ENCODE peak calls at places on chromosomes 13 and 19, in five cellular contexts. S, R, V, T and D are unnamed samples.

GRCh38 chr13:73060251-73061160 is 1.7 kb downstream of the KLF5 start:
- DNase-seq in S (no peak), R (peak; percentile 55), V (no peak), T (peak; percentile 47), D (no peak)

GRCh38 chr13:98972627-98973026 is 5.2 kb downstream of the DOCK9 start:
- DNase-seq in S (no peak), R (no peak), V (no peak), T (no peak), D (no peak)

GRCh38 chr13:93227280-93227905 is 786 bp downstream of the GPC6 start:
- DNase-seq in S (peak; percentile 69), R (no peak), V (no peak), T (no peak), D (no peak)

GRCh38 chr13:100789968-100790367 is 115.4 kb upstream of the TMTC4 start:
- DNase-seq in S (no peak), R (no peak), V (no peak), T (no peak), D (no peak)

GRCh38 chr19:29568036-29568788 is 37.9 kb upstream of the POP4 start:
- DNase-seq in S (no peak), R (peak; percentile 30), V (no peak), T (no peak), D (no peak)

GRCh38 chr13:99280166-99280565 is 22.0 kb upstream of the GPR18 start:
- DNase-seq in S (no peak), R (no peak), V (no peak), T (no peak), D (peak; percentile 38)

GRCh38 chr13:92463134-92463533 is 763.5 kb upstream of the GPC6 start:
- DNase-seq in S (no peak), R (no peak), V (no peak), T (no peak), D (no peak)

GRCh38 chr19:58406818-58407657 is 1.4 kb upstream of the ZNF584 start:
- DNase-seq in S (no peak), R (no peak), V (no peak), T (no peak), D (no peak)

GRCh38 chr13:60363288-60363687 is 33.7 kb upstream of the TDRD3 start:
- DNase-seq in S (no peak), R (no peak), V (no peak), T (no peak), D (no peak)

GRCh38 chr19:58476498-58477015 is 405 bp downstream of the ZNF446 start:
- DNase-seq in S (peak; percentile 66), R (peak; percentile 73), V (no peak), T (no peak), D (no peak)

GRCh38 chr19:10001899-10002298 is 8.4 kb downstream of the COL5A3 start:
- DNase-seq in S (peak; percentile 87), R (peak; percentile 82), V (no peak), T (no peak), D (no peak)

GRCh38 chr13:102940770-102941169 is 94.9 kb downstream of the ERCC5 start:
- DNase-seq in S (no peak), R (no peak), V (no peak), T (no peak), D (no peak)

GRCh38 chr13:44425041-44425814 is 51.6 kb downstream of the SERP2 start:
- DNase-seq in S (no peak), R (peak; percentile 49), V (no peak), T (peak; percentile 20), D (peak; percentile 12)

GRCh38 chr19:5186293-5187050 is 154.1 kb downstream of the PTPRS start:
- DNase-seq in S (no peak), R (no peak), V (no peak), T (no peak), D (no peak)

GRCh38 chr19:41097302-41097701 is 9.1 kb downstream of the CYP2A13 start:
- DNase-seq in S (no peak), R (no peak), V (no peak), T (no peak), D (no peak)

GRCh38 chr19:30873691-30874090 is 475.5 kb downstream of the TSHZ3 start:
- DNase-seq in S (no peak), R (peak; percentile 6), V (no peak), T (no peak), D (no peak)

GRCh38 chr19:12162882-12163806 is at the start of gene ZNF136:
- DNase-seq in S (peak; percentile 96), R (peak; percentile 98), V (peak; percentile 87), T (peak; percentile 94), D (peak; percentile 99)

GRCh38 chr19:485583-486236 is 10.6 kb upstream of the MADCAM1 start:
- DNase-seq in S (no peak), R (peak; percentile 89), V (peak; percentile 29), T (no peak), D (peak; percentile 66)

GRCh38 chr19:3667766-3668165 is 32.5 kb downstream of the PIP5K1C start:
- DNase-seq in S (no peak), R (no peak), V (no peak), T (no peak), D (no peak)

GRCh38 chr19:48403606-48404005 is 10.1 kb downstream of the GRIN2D start:
- DNase-seq in S (no peak), R (peak; percentile 79), V (no peak), T (no peak), D (no peak)

GRCh38 chr19:29860492-29860891 is 48.7 kb downstream of the CCNE1 start:
- DNase-seq in S (peak; percentile 11), R (no peak), V (no peak), T (no peak), D (no peak)

GRCh38 chr19:54011507-54012211 is 20.2 kb downstream of the CACNG6 start:
- DNase-seq in S (no peak), R (no peak), V (no peak), T (no peak), D (no peak)

GRCh38 chr19:44738603-44739585 is 9.6 kb upstream of the BCL3 start:
- DNase-seq in S (peak; percentile 90), R (peak; percentile 55), V (no peak), T (peak; percentile 75), D (no peak)

GRCh38 chr13:72204291-72204690 is 337.3 kb upstream of the DACH1 start:
- DNase-seq in S (no peak), R (no peak), V (no peak), T (no peak), D (no peak)

GRCh38 chr19:34350161-34350561 is 14.8 kb upstream of the GPI start:
- DNase-seq in S (peak; percentile 14), R (no peak), V (no peak), T (no peak), D (no peak)

GRCh38 chr19:2461751-2462634 is 5.2 kb upstream of the LMNB2 start:
- DNase-seq in S (peak; percentile 68), R (no peak), V (no peak), T (peak; percentile 22), D (no peak)
- TF ChIP-seq CTCF in S (no peak), R (no peak), V (no peak), T (no peak), D (no peak)

GRCh38 chr13:110396476-110396875 is 89.4 kb downstream of the COL4A2 start:
- DNase-seq in S (no peak), R (no peak), V (no peak), T (no peak), D (no peak)

GRCh38 chr13:110398564-110399507 is 91.8 kb downstream of the COL4A2 start:
- DNase-seq in S (no peak), R (no peak), V (no peak), T (no peak), D (no peak)

GRCh38 chr13:110396913-110397379 is 89.9 kb downstream of the COL4A2 start:
- DNase-seq in S (no peak), R (peak; percentile 95), V (peak; percentile 91), T (peak; percentile 44), D (peak; percentile 90)

GRCh38 chr13:110399801-110400200 is 92.7 kb downstream of the COL4A2 start:
- DNase-seq in S (no peak), R (no peak), V (no peak), T (no peak), D (no peak)

GRCh38 chr13:110397445-110397844 is 90.4 kb downstream of the COL4A2 start:
- DNase-seq in S (no peak), R (no peak), V (peak; percentile 75), T (no peak), D (peak; percentile 85)
- TF ChIP-seq POLR2A in S (no peak), R (no peak), V (no peak), T (no peak), D (no peak)

GRCh38 chr19:42348211-42348610 is 22.8 kb downstream of the MEGF8 start:
- DNase-seq in S (no peak), R (no peak), V (no peak), T (no peak), D (no peak)

GRCh38 chr19:42345191-42345812 is 19.9 kb downstream of the MEGF8 start:
- DNase-seq in S (no peak), R (no peak), V (no peak), T (no peak), D (no peak)

GRCh38 chr19:42344336-42344893 is 19.0 kb downstream of the MEGF8 start:
- DNase-seq in S (no peak), R (no peak), V (no peak), T (no peak), D (no peak)

GRCh38 chr19:42343344-42344110 is 18.1 kb downstream of the MEGF8 start:
- DNase-seq in S (no peak), R (no peak), V (no peak), T (no peak), D (no peak)
- TF ChIP-seq CTCF in S (no peak), R (no peak), V (no peak), T (no peak), D (no peak)

DNA sequence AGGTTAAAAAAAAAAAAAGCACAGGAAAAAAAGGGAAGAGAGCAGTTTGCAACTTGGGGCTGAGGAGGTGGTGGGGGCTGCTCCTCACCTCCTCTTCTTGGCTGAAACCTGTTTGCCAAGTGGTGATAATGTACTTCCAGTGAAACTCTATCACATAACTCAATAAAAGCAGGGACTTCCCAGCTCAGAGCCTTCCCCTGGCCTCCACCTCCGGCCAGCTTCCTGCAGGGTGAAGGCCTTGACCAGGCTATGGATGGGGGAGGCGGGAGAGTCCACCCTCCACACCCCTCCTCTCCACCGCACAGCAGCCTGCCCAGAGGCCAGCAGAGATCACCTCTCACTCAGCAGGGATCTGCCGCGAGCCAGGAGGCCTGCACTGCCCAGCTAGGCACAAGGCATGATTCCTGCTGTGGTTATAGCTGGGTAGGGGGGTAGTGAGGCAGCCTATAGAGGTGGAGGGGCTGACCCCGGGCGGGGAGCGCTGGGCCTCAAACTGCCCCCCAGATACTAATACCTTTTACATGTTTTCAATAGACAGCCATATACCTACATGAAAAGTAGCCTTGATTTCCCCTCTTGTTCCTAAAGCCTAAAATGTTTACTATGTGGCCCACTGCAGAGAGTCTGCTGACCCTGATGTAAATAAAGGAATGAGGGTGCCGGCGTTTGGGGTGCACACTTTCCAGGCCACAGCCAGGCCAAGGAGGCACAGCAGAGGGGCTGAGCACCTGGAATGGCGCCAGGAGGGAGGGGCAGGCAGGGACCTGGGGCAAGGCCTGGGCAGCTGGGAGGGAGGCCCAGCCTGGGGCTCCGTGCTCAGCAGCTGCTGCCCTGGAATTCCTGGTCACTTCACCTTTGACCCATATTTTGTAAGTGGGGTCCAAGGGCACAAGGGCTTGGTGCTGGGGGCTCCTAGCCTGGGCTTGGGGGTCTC is 10.3 kb downstream of the ZNF787 start:
- DNase-seq in S (peak; percentile 90), R (peak; percentile 91), V (no peak), T (peak; percentile 58), D (no peak)
- TF ChIP-seq POLR2A in S (no peak), R (peak; percentile 80), V (no peak), T (no peak), D (no peak)

DNA sequence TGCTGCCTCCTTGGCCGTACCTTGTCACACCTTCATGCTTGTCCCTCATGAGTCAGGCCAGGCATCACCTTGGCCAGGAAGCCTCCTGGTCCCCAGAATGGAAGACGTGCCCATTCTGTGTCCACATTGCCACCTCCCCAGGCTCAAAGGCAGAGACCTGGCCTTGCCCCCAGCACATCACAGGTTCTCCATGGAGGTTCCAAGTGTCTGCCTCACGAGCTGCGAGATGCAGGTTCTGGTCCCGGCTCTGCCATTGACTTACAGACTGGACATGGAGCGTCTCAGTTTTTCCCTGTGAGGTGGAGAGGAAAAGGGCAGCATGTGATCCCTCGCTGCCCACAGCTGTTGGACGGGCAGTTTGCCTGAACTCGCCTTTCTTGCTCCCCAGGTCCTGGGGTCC is 9.1 kb upstream of the SLC7A10 start:
- DNase-seq in S (peak; percentile 47), R (no peak), V (no peak), T (no peak), D (no peak)
- TF ChIP-seq CTCF in S (no peak), R (no peak), V (no peak), T (no peak), D (no peak)